ENCODE peak calls at places on chromosome 18, in five cellular contexts. X is fibroblast of mammary gland, B is ascending aorta, Z is A549, F is adrenal gland. K is an unnamed sample.

GRCh38 chr18:741931-742512 is 29.6 kb upstream of the ENOSF1 start:
- DNase-seq in X (peak; percentile 64), F (no peak), B (no peak), Z (peak; percentile 37), K (no peak)

GRCh38 chr18:67496469-67496868 is 20.1 kb downstream of the DSEL start:
- DNase-seq in F (no peak), B (no peak), X (no peak), Z (no peak), K (no peak)

GRCh38 chr18:55286257-55286825 is 301.7 kb downstream of the TCF4 start:
- DNase-seq in Z (no peak), B (no peak), F (no peak), X (peak; percentile 33), K (no peak)

GRCh38 chr18:56043691-56044090 is 455.7 kb upstream of the TCF4 start:
- DNase-seq in Z (no peak), F (no peak), X (no peak), B (peak; percentile 63), K (no peak)

GRCh38 chr18:76414936-76415621 is 80.0 kb downstream of the ZNF516 start:
- DNase-seq in Z (no peak), X (no peak), F (no peak), B (no peak), K (no peak)

GRCh38 chr18:76838182-76838581 is 15.8 kb downstream of the ZNF236 start:
- DNase-seq in B (no peak), F (no peak), X (peak; percentile 18), Z (no peak), K (no peak)

GRCh38 chr18:56563568-56563967 is 74.8 kb downstream of the TXNL1 start:
- DNase-seq in Z (no peak), B (no peak), X (no peak), F (no peak), K (peak; percentile 18)

GRCh38 chr18:6055711-6056110 is 160.4 kb upstream of the TMEM200C start:
- DNase-seq in Z (peak; percentile 6), F (no peak), X (peak; percentile 91), B (no peak), K (no peak)

GRCh38 chr18:77544792-77545191 is 295.1 kb downstream of the GALR1 start:
- DNase-seq in B (no peak), F (no peak), X (no peak), Z (no peak), K (no peak)

GRCh38 chr18:61870151-61870550 is 22.7 kb downstream of the RNF152 start:
- DNase-seq in B (no peak), X (peak; percentile 57), F (no peak), Z (no peak), K (no peak)

GRCh38 chr18:47285456-47285855 is 34.0 kb upstream of the SKOR2 start:
- DNase-seq in Z (no peak), F (no peak), X (no peak), B (no peak), K (no peak)

GRCh38 chr18:47560693-47561092 is 309.2 kb upstream of the SKOR2 start:
- DNase-seq in Z (no peak), X (no peak), B (no peak), F (no peak), K (no peak)

GRCh38 chr18:36406805-36407204 is 109.3 kb downstream of the FHOD3 start:
- DNase-seq in Z (no peak), F (no peak), X (no peak), B (no peak), K (no peak)

GRCh38 chr18:57727952-57728807 is 74.9 kb downstream of the ATP8B1 start:
- DNase-seq in F (no peak), Z (no peak), X (peak; percentile 70), B (no peak), K (no peak)

GRCh38 chr18:57921708-57922107 is 118.6 kb upstream of the ATP8B1 start:
- DNase-seq in Z (no peak), F (no peak), B (no peak), X (peak; percentile 69), K (no peak)

GRCh38 chr18:27803957-27804356 is 373.0 kb downstream of the CDH2 start:
- DNase-seq in F (no peak), X (no peak), B (no peak), Z (no peak), K (no peak)

GRCh38 chr18:29594494-29594893 is 1417.6 kb upstream of the CDH2 start:
- DNase-seq in B (no peak), Z (no peak), X (no peak), F (no peak), K (no peak)

GRCh38 chr18:11159844-11160243 is 10.5 kb upstream of the PIEZO2 start:
- DNase-seq in X (no peak), F (no peak), Z (no peak), B (no peak), K (no peak)

GRCh38 chr18:44178476-44178875 is 502.2 kb upstream of the SETBP1 start:
- DNase-seq in X (peak; percentile 27), B (no peak), Z (no peak), F (peak; percentile 18), K (no peak)

GRCh38 chr18:13608791-13609552 is 117.4 kb downstream of the FAM210A start:
- DNase-seq in B (no peak), F (no peak), X (no peak), Z (no peak), K (no peak)

GRCh38 chr18:68478246-68478645 is 236.7 kb downstream of the TMX3 start:
- DNase-seq in Z (no peak), F (no peak), B (no peak), X (no peak), K (no peak)

GRCh38 chr18:13036622-13037320 is 45.6 kb downstream of the CEP192 start:
- DNase-seq in B (no peak), X (peak; percentile 13), F (no peak), Z (no peak), K (no peak)

GRCh38 chr18:58967643-58968291 is 103.1 kb downstream of the ZNF532 start:
- DNase-seq in Z (no peak), X (no peak), F (no peak), B (no peak), K (no peak)

GRCh38 chr18:74541703-74542555 is 7.6 kb downstream of the CNDP1 start:
- DNase-seq in B (no peak), Z (no peak), X (no peak), F (no peak), K (no peak)

GRCh38 chr18:4068552-4069158 is 386.5 kb downstream of the DLGAP1 start:
- DNase-seq in Z (peak; percentile 30), F (peak; percentile 41), B (no peak), X (peak; percentile 60), K (peak; percentile 15)

GRCh38 chr18:59960272-59960671 is 60.5 kb downstream of the PMAIP1 start:
- DNase-seq in F (no peak), X (no peak), Z (no peak), B (no peak), K (no peak)

GRCh38 chr18:29459986-29460385 is 1283.1 kb upstream of the CDH2 start:
- DNase-seq in X (no peak), B (no peak), Z (no peak), F (no peak), K (no peak)

GRCh38 chr18:12376034-12376717 is 851 bp downstream of the AFG3L2 start:
- DNase-seq in Z (no peak), B (no peak), F (peak; percentile 75), X (peak; percentile 26), K (peak; percentile 30)

GRCh38 chr18:34942276-34942675 is 98.9 kb upstream of the MAPRE2 start:
- DNase-seq in X (no peak), F (no peak), B (no peak), Z (no peak), K (no peak)

GRCh38 chr18:5868218-5868904 is 27.0 kb downstream of the TMEM200C start:
- DNase-seq in Z (peak; percentile 13), X (peak; percentile 89), B (no peak), F (peak; percentile 82), K (peak; percentile 18)

GRCh38 chr18:55501594-55502345 is 86.2 kb downstream of the TCF4 start:
- DNase-seq in X (no peak), F (no peak), B (no peak), Z (no peak), K (no peak)

GRCh38 chr18:65994294-65994693 is 243.5 kb downstream of the CDH7 start:
- DNase-seq in F (no peak), X (no peak), B (no peak), Z (no peak), K (no peak)

GRCh38 chr18:12747530-12748315 is 44.9 kb downstream of the PSMG2 start:
- DNase-seq in B (no peak), Z (no peak), F (no peak), X (no peak), K (no peak)

GRCh38 chr18:22783662-22784076 is 149.5 kb upstream of the RBBP8 start:
- DNase-seq in B (no peak), Z (no peak), X (no peak), F (no peak), K (no peak)

GRCh38 chr18:49486617-49486958 is 446 bp downstream of the C18orf32 start:
- DNase-seq in X (peak; percentile 27), Z (no peak), B (no peak), F (no peak), K (no peak)

GRCh38 chr18:49486959-49487710 is at the start of gene C18orf32:
- DNase-seq in Z (peak; percentile 75), X (peak; percentile 91), F (peak; percentile 95), B (peak; percentile 97), K (peak; percentile 90)

GRCh38 chr18:49490246-49490762 is 3.3 kb upstream of the C18orf32 start:
- DNase-seq in Z (no peak), B (no peak), X (peak; percentile 30), F (no peak), K (no peak)

GRCh38 chr18:49491534-49491856 is 4.5 kb upstream of the C18orf32 start:
- DNase-seq in Z (no peak), B (no peak), F (no peak), X (peak; percentile 24), K (no peak)

DNA sequence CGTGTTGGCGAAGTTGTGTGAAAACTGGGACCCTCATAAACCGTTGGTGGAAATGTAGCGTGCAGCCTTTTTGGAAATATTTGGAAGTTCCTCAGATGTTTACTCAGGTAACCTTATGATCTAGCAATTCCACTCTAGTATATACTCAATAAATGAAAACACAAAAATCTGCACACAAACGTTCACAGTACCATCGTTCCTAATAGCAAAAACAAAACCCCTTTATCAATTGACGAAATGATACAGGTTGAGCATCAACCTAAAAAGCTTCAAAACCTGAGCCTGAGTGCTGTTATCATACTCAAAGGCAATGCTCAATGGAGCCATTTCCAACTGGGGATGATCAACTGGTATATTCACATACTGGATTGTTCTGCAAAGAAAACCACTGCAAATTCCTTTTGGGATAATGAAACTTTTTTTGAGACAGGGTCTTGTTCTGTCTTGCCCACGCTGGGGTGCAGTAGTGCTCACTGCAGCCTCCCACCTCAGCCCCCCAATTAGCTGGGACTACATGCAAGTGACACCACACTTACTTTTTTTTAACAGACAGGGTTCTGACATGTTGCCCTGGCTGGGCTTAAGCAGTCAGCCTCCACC is 777 bp upstream of the C18orf32 start:
- DNase-seq in X (peak; percentile 20), B (no peak), Z (no peak), F (no peak), K (no peak)
- H3K4me3 ChIP-seq in X (no peak overlapping the region), B (peak overlapping the region; percentile 96), Z (peak overlapping the region; percentile 62), F (no peak overlapping the region), K (peak overlapping the region; percentile 82)

GRCh38 chr18:80170395-80171094 is 61.5 kb downstream of the ADNP2 start:
- DNase-seq in B (no peak), X (no peak), Z (no peak), F (no peak), K (no peak)
- TF ChIP-seq CTCF in B (no peak), X (no peak), Z (no peak), F (no peak), K (no peak)

GRCh38 chr18:32730068-32730467 is 42.8 kb downstream of the KLHL14 start:
- DNase-seq in X (no peak), F (no peak), Z (no peak), B (no peak), K (no peak)
- H3K4me3 ChIP-seq in X (peak overlapping the region; percentile 38), F (no peak overlapping the region), Z (no peak overlapping the region), B (peak overlapping the region; percentile 52), K (peak overlapping the region; percentile 49)

GRCh38 chr18:63320041-63320689 is 596 bp upstream of the BCL2 start:
- DNase-seq in F (peak; percentile 79), B (peak; percentile 94), X (peak; percentile 81), Z (peak; percentile 28), K (peak; percentile 72)
- TF ChIP-seq CTCF in F (no peak), B (no peak), X (no peak), Z (peak; percentile 33), K (no peak)